ENCODE peak calls at places on chromosomes 1 and 21, in five cellular contexts. One of them, this sample, is unnamed.
A peak's percentile ranks its signal among the peaks of the same experiment; 100 is the strongest.

GRCh38 chr1:56569661-56570060 is 9.7 kb downstream of the PLPP3 start:
- DNase-seq in SK-N-SH: no peak
- DNase-seq in transverse colon: no peak
- DNase-seq in A549: no peak
- DNase-seq in esophagus muscularis mucosa: no peak
- DNase-seq in this sample: no peak

GRCh38 chr1:231160851-231161710 is 777 bp upstream of the TRIM67 start:
- DNase-seq in SK-N-SH: peak; percentile 55
- DNase-seq in transverse colon: no peak
- DNase-seq in A549: no peak
- DNase-seq in esophagus muscularis mucosa: peak; percentile 91
- DNase-seq in this sample: no peak

GRCh38 chr1:187844313-187844712 is 1015.6 kb downstream of the PLA2G4A start:
- DNase-seq in SK-N-SH: no peak
- DNase-seq in transverse colon: no peak
- DNase-seq in A549: no peak
- DNase-seq in esophagus muscularis mucosa: no peak
- DNase-seq in this sample: no peak

GRCh38 chr1:31708324-31708723 is 4.5 kb upstream of the COL16A1 start:
- DNase-seq in SK-N-SH: no peak
- DNase-seq in transverse colon: no peak
- DNase-seq in A549: no peak
- DNase-seq in esophagus muscularis mucosa: no peak
- DNase-seq in this sample: no peak

GRCh38 chr1:228014235-228014930 is 7.6 kb downstream of the WNT3A start:
- DNase-seq in SK-N-SH: peak; percentile 75
- DNase-seq in transverse colon: no peak
- DNase-seq in A549: no peak
- DNase-seq in esophagus muscularis mucosa: no peak
- DNase-seq in this sample: peak; percentile 23

GRCh38 chr1:156804572-156805243 is 11.9 kb downstream of the SH2D2A start:
- DNase-seq in SK-N-SH: peak; percentile 51
- DNase-seq in transverse colon: no peak
- DNase-seq in A549: no peak
- DNase-seq in esophagus muscularis mucosa: no peak
- DNase-seq in this sample: no peak

GRCh38 chr21:44427241-44428120 is 27.8 kb upstream of the LRRC3 start:
- DNase-seq in SK-N-SH: no peak
- DNase-seq in transverse colon: no peak
- DNase-seq in A549: no peak
- DNase-seq in esophagus muscularis mucosa: no peak
- DNase-seq in this sample: no peak

GRCh38 chr1:185156321-185156853 is 366 bp downstream of the TRMT1L start:
- DNase-seq in SK-N-SH: no peak
- DNase-seq in transverse colon: no peak
- DNase-seq in A549: peak; percentile 4
- DNase-seq in esophagus muscularis mucosa: no peak
- DNase-seq in this sample: no peak

GRCh38 chr1:53589043-53589887 is 130.1 kb downstream of the DMRTB1 start:
- DNase-seq in SK-N-SH: peak; percentile 39
- DNase-seq in transverse colon: peak; percentile 1
- DNase-seq in A549: no peak
- DNase-seq in esophagus muscularis mucosa: no peak
- DNase-seq in this sample: no peak

GRCh38 chr1:19043579-19044443 is 87.3 kb upstream of the IFFO2 start:
- DNase-seq in SK-N-SH: peak; percentile 9
- DNase-seq in transverse colon: no peak
- DNase-seq in A549: no peak
- DNase-seq in esophagus muscularis mucosa: no peak
- DNase-seq in this sample: no peak

GRCh38 chr21:38027901-38028300 is 111.6 kb upstream of the KCNJ6 start:
- DNase-seq in SK-N-SH: no peak
- DNase-seq in transverse colon: no peak
- DNase-seq in A549: peak; percentile 6
- DNase-seq in esophagus muscularis mucosa: no peak
- DNase-seq in this sample: no peak

GRCh38 chr1:160672118-160672517 is 25.3 kb upstream of the SLAMF1 start:
- DNase-seq in SK-N-SH: no peak
- DNase-seq in transverse colon: no peak
- DNase-seq in A549: no peak
- DNase-seq in esophagus muscularis mucosa: no peak
- DNase-seq in this sample: no peak

GRCh38 chr1:24373044-24373443 is 40.5 kb downstream of the STPG1 start:
- DNase-seq in SK-N-SH: no peak
- DNase-seq in transverse colon: no peak
- DNase-seq in A549: no peak
- DNase-seq in esophagus muscularis mucosa: no peak
- DNase-seq in this sample: no peak

GRCh38 chr21:29144736-29145353 is 14.4 kb downstream of the MAP3K7CL start:
- DNase-seq in SK-N-SH: no peak
- DNase-seq in transverse colon: no peak
- DNase-seq in A549: no peak
- DNase-seq in esophagus muscularis mucosa: no peak
- DNase-seq in this sample: no peak

GRCh38 chr1:160171978-160172377 is 18.4 kb upstream of the CASQ1 start:
- DNase-seq in SK-N-SH: no peak
- DNase-seq in transverse colon: no peak
- DNase-seq in A549: no peak
- DNase-seq in esophagus muscularis mucosa: no peak
- DNase-seq in this sample: no peak

GRCh38 chr21:28177008-28177603 is 815.6 kb downstream of the LTN1 start:
- DNase-seq in SK-N-SH: no peak
- DNase-seq in transverse colon: no peak
- DNase-seq in A549: no peak
- DNase-seq in esophagus muscularis mucosa: no peak
- DNase-seq in this sample: no peak

GRCh38 chr1:164596149-164596548 is 37.2 kb downstream of the PBX1 start:
- DNase-seq in SK-N-SH: no peak
- DNase-seq in transverse colon: no peak
- DNase-seq in A549: no peak
- DNase-seq in esophagus muscularis mucosa: no peak
- DNase-seq in this sample: no peak

GRCh38 chr21:38119793-38120192 is 137.0 kb upstream of the KCNJ15 start:
- DNase-seq in SK-N-SH: no peak
- DNase-seq in transverse colon: no peak
- DNase-seq in A549: no peak
- DNase-seq in esophagus muscularis mucosa: no peak
- DNase-seq in this sample: no peak

GRCh38 chr1:234893725-234894630 is 234.7 kb downstream of the TOMM20 start:
- DNase-seq in SK-N-SH: no peak
- DNase-seq in transverse colon: no peak
- DNase-seq in A549: no peak
- DNase-seq in esophagus muscularis mucosa: no peak
- DNase-seq in this sample: no peak

GRCh38 chr1:234891427-234891826 is 237.2 kb downstream of the TOMM20 start:
- DNase-seq in SK-N-SH: no peak
- DNase-seq in transverse colon: no peak
- DNase-seq in A549: no peak
- DNase-seq in esophagus muscularis mucosa: no peak
- DNase-seq in this sample: no peak

GRCh38 chr1:234896477-234897364 is 231.9 kb downstream of the TOMM20 start:
- DNase-seq in SK-N-SH: no peak
- DNase-seq in transverse colon: no peak
- DNase-seq in A549: no peak
- DNase-seq in esophagus muscularis mucosa: no peak
- DNase-seq in this sample: no peak

GRCh38 chr1:234890694-234891093 is 237.9 kb downstream of the TOMM20 start:
- DNase-seq in SK-N-SH: no peak
- DNase-seq in transverse colon: no peak
- DNase-seq in A549: no peak
- DNase-seq in esophagus muscularis mucosa: no peak
- DNase-seq in this sample: no peak

GRCh38 chr1:234893359-234893724 is 235.3 kb downstream of the TOMM20 start:
- DNase-seq in SK-N-SH: no peak
- DNase-seq in transverse colon: no peak
- DNase-seq in A549: no peak
- DNase-seq in esophagus muscularis mucosa: no peak
- DNase-seq in this sample: no peak
- H3K27ac ChIP-seq in SK-N-SH: no peak overlapping the region
- H3K27ac ChIP-seq in transverse colon: no peak overlapping the region
- H3K27ac ChIP-seq in A549: no peak overlapping the region
- H3K27ac ChIP-seq in esophagus muscularis mucosa: no peak overlapping the region
- H3K27ac ChIP-seq in this sample: no peak overlapping the region

GRCh38 chr1:49185455-49185980 is 408.8 kb upstream of the BEND5 start:
- DNase-seq in SK-N-SH: no peak
- DNase-seq in transverse colon: no peak
- DNase-seq in A549: no peak
- DNase-seq in esophagus muscularis mucosa: no peak
- DNase-seq in this sample: no peak

GRCh38 chr1:49190138-49190537 is 413.4 kb upstream of the BEND5 start:
- DNase-seq in SK-N-SH: no peak
- DNase-seq in transverse colon: no peak
- DNase-seq in A549: no peak
- DNase-seq in esophagus muscularis mucosa: no peak
- DNase-seq in this sample: no peak

GRCh38 chr1:49183489-49183888 is 406.8 kb upstream of the BEND5 start:
- DNase-seq in SK-N-SH: no peak
- DNase-seq in transverse colon: no peak
- DNase-seq in A549: no peak
- DNase-seq in esophagus muscularis mucosa: no peak
- DNase-seq in this sample: no peak

DNA sequence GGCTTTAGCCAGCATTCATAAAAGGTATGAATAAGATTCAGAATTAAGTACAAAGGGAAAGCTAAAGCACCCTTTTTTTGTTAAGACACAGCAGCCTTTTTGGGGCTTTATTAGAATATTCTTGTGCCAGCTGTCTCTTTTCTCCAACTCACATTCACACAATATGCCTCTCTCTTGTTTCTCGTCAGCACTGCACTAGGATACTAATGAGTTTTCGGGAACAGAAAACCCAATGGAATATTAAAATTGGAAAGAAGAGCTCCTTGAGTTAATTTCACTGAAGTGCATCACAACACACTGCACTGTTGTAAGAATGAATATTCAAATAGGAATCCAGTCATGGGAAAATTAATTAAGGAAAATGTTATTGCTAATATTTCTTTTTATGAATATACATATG is 410.4 kb upstream of the BEND5 start:
- DNase-seq in SK-N-SH: no peak
- DNase-seq in transverse colon: no peak
- DNase-seq in A549: no peak
- DNase-seq in esophagus muscularis mucosa: no peak
- DNase-seq in this sample: no peak
- TF ChIP-seq EP300 in SK-N-SH: no peak
- TF ChIP-seq EP300 in transverse colon: no peak
- TF ChIP-seq EP300 in A549: no peak
- TF ChIP-seq EP300 in esophagus muscularis mucosa: no peak
- TF ChIP-seq EP300 in this sample: no peak

DNA sequence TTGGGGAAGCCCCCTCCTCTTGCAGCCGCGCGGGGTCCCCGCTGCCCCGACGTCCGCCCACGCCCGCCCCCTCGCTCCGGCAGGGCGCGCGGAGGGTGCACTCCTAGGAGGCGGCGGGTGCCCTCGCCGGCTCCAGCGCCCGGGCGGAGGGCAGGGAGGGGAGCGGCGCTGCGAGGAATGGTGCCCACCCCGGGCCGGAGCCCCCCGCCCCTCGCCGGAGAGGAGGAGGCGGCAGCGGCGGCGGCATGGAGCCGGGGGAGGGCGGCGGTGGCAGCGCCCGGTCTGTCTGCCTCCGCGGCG is 451 bp downstream of the FAM78B start:
- DNase-seq in SK-N-SH: no peak
- DNase-seq in transverse colon: no peak
- DNase-seq in A549: no peak
- DNase-seq in esophagus muscularis mucosa: no peak
- DNase-seq in this sample: no peak
- H3K4me3 ChIP-seq in SK-N-SH: peak overlapping the region; percentile 65
- H3K4me3 ChIP-seq in transverse colon: peak overlapping the region; percentile 63
- H3K4me3 ChIP-seq in A549: peak overlapping the region; percentile 57
- H3K4me3 ChIP-seq in esophagus muscularis mucosa: peak overlapping the region; percentile 82
- H3K4me3 ChIP-seq in this sample: peak overlapping the region; percentile 72

GRCh38 chr1:198564157-198564556 is 23.7 kb upstream of the ATP6V1G3 start:
- DNase-seq in SK-N-SH: no peak
- DNase-seq in transverse colon: no peak
- DNase-seq in A549: no peak
- DNase-seq in esophagus muscularis mucosa: no peak
- DNase-seq in this sample: no peak
- H3K27ac ChIP-seq in SK-N-SH: no peak overlapping the region
- H3K27ac ChIP-seq in transverse colon: no peak overlapping the region
- H3K27ac ChIP-seq in A549: no peak overlapping the region
- H3K27ac ChIP-seq in esophagus muscularis mucosa: no peak overlapping the region
- H3K27ac ChIP-seq in this sample: no peak overlapping the region

DNA sequence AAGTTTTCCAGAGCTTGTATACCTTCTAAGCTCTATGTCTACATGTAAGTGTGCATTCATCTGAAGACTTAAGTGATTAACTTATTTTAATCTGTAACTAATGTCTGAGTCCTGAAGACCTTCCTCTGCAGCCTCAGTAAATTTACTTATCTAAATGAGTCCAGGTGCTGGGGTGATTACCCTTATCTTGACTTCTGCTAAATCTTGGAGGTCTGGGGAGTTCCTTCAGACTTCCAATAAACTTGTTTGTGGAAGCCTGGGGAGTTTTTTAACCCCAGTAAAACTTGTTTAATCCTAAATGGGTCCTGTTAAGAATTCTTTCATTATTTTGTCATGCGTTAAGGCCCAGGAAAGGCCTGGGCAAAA is 37.0 kb downstream of the RSPH1 start:
- DNase-seq in SK-N-SH: no peak
- DNase-seq in transverse colon: peak; percentile 6
- DNase-seq in A549: no peak
- DNase-seq in esophagus muscularis mucosa: no peak
- DNase-seq in this sample: no peak
- TF ChIP-seq EP300 in SK-N-SH: no peak
- TF ChIP-seq EP300 in transverse colon: no peak
- TF ChIP-seq EP300 in A549: no peak
- TF ChIP-seq EP300 in esophagus muscularis mucosa: no peak
- TF ChIP-seq EP300 in this sample: no peak

DNA sequence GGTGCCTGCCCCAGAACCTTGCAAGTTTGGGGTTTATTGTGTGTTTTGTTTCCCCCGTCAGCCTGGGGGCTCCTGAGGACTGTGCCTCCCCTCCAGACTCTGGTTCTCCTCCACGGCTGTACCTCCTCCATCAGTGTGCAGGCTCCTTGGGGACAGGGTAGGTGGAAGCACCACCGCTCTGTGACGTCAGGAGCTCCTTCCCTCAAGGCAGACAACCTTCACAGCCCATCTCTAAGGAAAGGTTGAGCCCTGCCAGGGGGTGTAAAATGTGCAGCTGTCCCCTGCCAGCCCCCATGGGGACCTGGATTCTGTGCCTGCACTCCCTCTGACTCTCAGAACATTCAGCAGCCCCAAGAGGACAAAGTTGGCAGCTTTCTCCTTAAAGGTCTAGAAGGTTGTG is 465 bp upstream of the HSPB7 start:
- DNase-seq in SK-N-SH: no peak
- DNase-seq in transverse colon: no peak
- DNase-seq in A549: no peak
- DNase-seq in esophagus muscularis mucosa: no peak
- DNase-seq in this sample: no peak
- H3K4me3 ChIP-seq in SK-N-SH: no peak overlapping the region
- H3K4me3 ChIP-seq in transverse colon: no peak overlapping the region
- H3K4me3 ChIP-seq in A549: no peak overlapping the region
- H3K4me3 ChIP-seq in esophagus muscularis mucosa: peak overlapping the region; percentile 72
- H3K4me3 ChIP-seq in this sample: no peak overlapping the region